ENCODE peak calls at places on chromosome 17, in ten cellular contexts. S is tibial nerve, C is pancreas, E is AG10803, X is fibroblast of pulmonary artery, F is H1, W is fibroblast of villous mesenchyme, J is PC-9, K is fibroblast of mammary gland, O is dorsolateral prefrontal cortex. Y is an unnamed sample.

GRCh38 chr17:2996938-2997670 is 66.3 kb downstream of the OR1D5 start:
- DNase-seq in S (no peak), C (peak), E (no peak), X (no peak), F (no peak), W (no peak), J (no peak), K (no peak), O (no peak), Y (no peak)

GRCh38 chr17:80246266-80246681 is 14.4 kb upstream of the RNF213 start:
- DNase-seq in S (no peak), C (no peak), E (no peak), X (no peak), F (no peak), W (no peak), J (no peak), K (no peak), O (no peak), Y (no peak)

GRCh38 chr17:57724038-57724728 is 20.9 kb downstream of the CCDC182 start:
- DNase-seq in S (no peak), C (no peak), E (no peak), X (no peak), F (no peak), W (no peak), J (no peak), K (no peak), O (no peak), Y (no peak)

GRCh38 chr17:17913695-17914332 is 58.4 kb downstream of the TOM1L2 start:
- DNase-seq in S (peak), C (peak), E (peak), X (peak), F (no peak), W (peak), J (peak), K (peak), O (no peak), Y (peak)

GRCh38 chr17:14318906-14319205 is 18.0 kb downstream of the HS3ST3B1 start:
- DNase-seq in S (no peak), C (no peak), E (no peak), X (no peak), F (no peak), W (no peak), J (no peak), K (no peak), O (no peak), Y (no peak)

GRCh38 chr17:81200695-81201580 is 21.8 kb downstream of the CEP131 start:
- DNase-seq in S (peak), C (peak), E (peak), X (peak), F (no peak), W (peak), J (peak), K (peak), O (peak), Y (peak)

GRCh38 chr17:27082775-27083154 is 211.1 kb upstream of the WSB1 start:
- DNase-seq in S (no peak), C (no peak), E (no peak), X (no peak), F (no peak), W (no peak), J (no peak), K (no peak), O (no peak), Y (no peak)

GRCh38 chr17:36657763-36658490 is 56.5 kb downstream of the MRM1 start:
- DNase-seq in S (no peak), C (no peak), E (no peak), X (peak), F (peak), W (peak), J (peak), K (no peak), O (no peak), Y (no peak)

GRCh38 chr17:45363498-45363897 is 46.7 kb upstream of the MAP3K14 start:
- DNase-seq in S (no peak), C (no peak), E (no peak), X (no peak), F (no peak), W (no peak), J (no peak), K (no peak), O (peak), Y (no peak)

GRCh38 chr17:60717814-60718213 is 40.2 kb downstream of the BCAS3 start:
- DNase-seq in S (no peak), C (no peak), E (no peak), X (no peak), F (peak), W (no peak), J (no peak), K (no peak), O (no peak), Y (no peak)

GRCh38 chr17:44213403-44214229 is 5.9 kb downstream of the UBTF start:
- DNase-seq in S (no peak), C (no peak), E (no peak), X (no peak), F (no peak), W (no peak), J (no peak), K (no peak), O (no peak), Y (no peak)

GRCh38 chr17:63431939-63432804 is 13.9 kb downstream of the CYB561 start:
- DNase-seq in S (no peak), C (no peak), E (no peak), X (peak), F (no peak), W (peak), J (no peak), K (peak), O (no peak), Y (no peak)

GRCh38 chr17:979539-980405 is at the start of gene NXN:
- DNase-seq in S (peak), C (peak), E (peak), X (peak), F (peak), W (peak), J (peak), K (peak), O (peak), Y (peak)

GRCh38 chr17:43940630-43941029 is 1.6 kb downstream of the PPY start:
- DNase-seq in S (no peak), C (no peak), E (peak), X (peak), F (peak), W (peak), J (peak), K (no peak), O (no peak), Y (peak)

GRCh38 chr17:64103751-64104364 is 26.1 kb downstream of the ERN1 start:
- DNase-seq in S (no peak), C (no peak), E (peak), X (peak), F (no peak), W (peak), J (no peak), K (peak), O (no peak), Y (peak)

GRCh38 chr17:34623856-34624766 is 44.7 kb downstream of the TMEM132E start:
- DNase-seq in S (no peak), C (no peak), E (no peak), X (no peak), F (no peak), W (no peak), J (no peak), K (no peak), O (no peak), Y (no peak)

GRCh38 chr17:57534863-57535651 is 210.0 kb downstream of the CCDC182 start:
- DNase-seq in S (no peak), C (peak), E (no peak), X (peak), F (no peak), W (no peak), J (no peak), K (no peak), O (no peak), Y (no peak)

GRCh38 chr17:4307179-4307930 is 43.6 kb upstream of the ANKFY1 start:
- DNase-seq in S (no peak), C (no peak), E (no peak), X (no peak), F (no peak), W (no peak), J (no peak), K (no peak), O (no peak), Y (no peak)

GRCh38 chr17:80989586-80989913 is 2.1 kb upstream of the CHMP6 start:
- DNase-seq in S (no peak), C (no peak), E (no peak), X (no peak), F (no peak), W (no peak), J (no peak), K (no peak), O (no peak), Y (no peak)

GRCh38 chr17:43665038-43665386 is 3.3 kb upstream of the MEOX1 start:
- DNase-seq in S (no peak), C (no peak), E (no peak), X (no peak), F (no peak), W (peak), J (peak), K (no peak), O (no peak), Y (no peak)

DNA sequence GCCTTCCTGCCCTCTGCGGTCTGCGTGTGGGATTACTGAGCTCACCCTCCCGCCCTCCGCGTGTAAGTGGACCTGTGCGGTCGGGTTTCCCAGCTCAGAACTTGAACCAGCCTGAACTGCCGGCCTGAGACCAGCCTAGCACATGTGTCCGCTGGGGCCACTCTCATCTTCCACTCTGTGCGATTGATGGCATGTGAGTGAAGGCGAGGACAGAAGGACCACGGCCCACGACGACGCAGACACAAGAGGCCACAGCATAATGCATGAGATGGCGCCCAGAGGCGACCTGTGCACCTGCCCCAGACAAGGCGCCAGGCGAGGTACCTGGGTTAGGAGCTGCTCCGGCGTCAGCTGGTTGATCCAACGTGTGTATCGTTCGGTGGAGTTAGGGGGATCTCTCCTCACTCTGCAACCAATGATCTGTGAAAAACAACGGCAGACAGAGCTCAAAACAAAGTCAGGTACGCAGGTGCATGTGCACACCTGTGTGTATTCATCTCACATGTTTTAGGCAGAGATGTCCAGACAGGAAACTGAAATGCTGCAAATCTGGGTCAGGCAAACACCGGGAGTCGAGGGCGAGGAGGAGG is 74.5 kb upstream of the METRNL start:
- DNase-seq in S (no peak), C (no peak), E (no peak), X (no peak), F (no peak), W (no peak), J (no peak), K (no peak), O (no peak), Y (no peak)
- TF ChIP-seq CTCF in S (no peak), C (no peak), E (no peak), X (no peak), F (no peak), W (no peak), J (no peak), K (no peak), O (no peak), Y (no peak)

GRCh38 chr17:30234296-30234695 is 1.2 kb downstream of the SLC6A4 start:
- DNase-seq in S (no peak), C (no peak), E (no peak), X (no peak), F (no peak), W (no peak), J (no peak), K (no peak), O (no peak), Y (no peak)
- H3K4me3 ChIP-seq in S (no peak), C (no peak), E (no peak), X (no peak), F (no peak), W (no peak), J (no peak), K (no peak), O (no peak), Y (no peak)

DNA sequence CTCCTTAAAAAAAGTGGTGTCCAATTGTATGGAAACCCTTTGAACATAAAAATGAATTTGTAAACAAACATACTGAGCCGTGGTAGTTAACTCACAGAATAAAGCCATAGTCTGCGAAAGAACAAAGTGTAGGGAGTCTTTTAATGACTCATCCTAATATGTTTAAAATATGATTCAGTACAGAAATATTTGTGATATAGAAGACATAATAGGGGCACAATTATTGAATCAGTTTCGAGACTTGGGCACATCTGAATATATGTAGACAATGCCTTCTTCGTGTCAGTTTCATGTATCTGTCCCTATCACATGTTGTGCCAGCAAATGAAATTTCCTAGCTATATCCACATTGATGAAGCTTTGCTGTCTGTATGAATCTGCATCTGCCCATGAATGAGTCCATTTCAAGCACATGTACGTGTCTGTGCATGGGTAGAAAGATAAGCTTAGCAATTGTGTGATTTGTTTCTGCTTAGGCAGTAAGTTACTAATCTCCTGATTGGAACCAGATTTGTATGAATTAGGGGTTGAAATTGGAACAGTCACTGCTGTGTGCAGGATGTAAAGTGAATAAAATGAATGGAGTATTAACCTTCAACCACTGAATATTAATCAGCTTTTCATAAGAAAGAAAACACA is 112.5 kb upstream of the SOX9 start:
- DNase-seq in S (no peak), C (no peak), E (no peak), X (peak), F (no peak), W (no peak), J (no peak), K (peak), O (no peak), Y (peak)
- TF ChIP-seq CTCF in S (no peak), C (no peak), E (no peak), X (no peak), F (no peak), W (no peak), J (no peak), K (no peak), O (no peak), Y (no peak)

DNA sequence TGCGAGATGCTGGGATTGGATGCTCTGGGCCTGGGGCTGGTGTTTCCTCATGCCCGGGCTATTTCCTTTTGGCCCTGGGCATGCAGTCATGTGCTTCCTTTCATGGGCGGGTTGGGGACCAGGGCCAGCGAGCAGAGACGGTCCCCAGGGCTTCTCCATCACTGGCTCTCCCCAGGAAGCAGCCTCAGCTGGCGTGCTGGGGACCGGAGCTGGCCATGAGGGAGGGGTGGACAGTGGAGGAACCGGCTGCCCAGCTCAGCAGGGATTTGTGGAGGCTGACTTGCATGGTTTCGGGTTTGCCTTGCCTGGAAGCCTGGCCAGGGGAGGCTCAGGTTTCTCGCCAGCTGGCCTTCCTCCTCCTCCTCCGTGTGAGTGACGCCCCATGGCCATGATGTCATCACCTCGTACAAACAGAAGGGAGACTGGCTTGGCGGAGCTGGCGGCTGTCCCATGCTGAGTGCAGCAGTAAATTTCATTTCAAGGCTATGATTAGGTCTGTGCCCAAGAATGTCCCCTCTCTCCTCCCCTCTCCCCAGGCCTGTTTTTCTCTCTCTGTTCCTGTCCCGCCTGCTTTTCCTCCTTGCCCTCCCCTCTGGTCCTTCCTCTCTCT is 8.9 kb upstream of the TIMP2 start:
- DNase-seq in S (peak), C (peak), E (peak), X (peak), F (peak), W (peak), J (peak), K (peak), O (peak), Y (peak)
- H3K4me3 ChIP-seq in S (no peak), C (peak), E (peak), X (peak), F (no peak), W (peak), J (peak), K (peak), O (peak), Y (no peak)

GRCh38 chr17:18993876-18994275 is 10.7 kb downstream of the FAM83G start:
- DNase-seq in S (no peak), C (no peak), E (no peak), X (peak), F (no peak), W (peak), J (no peak), K (no peak), O (no peak), Y (no peak)

GRCh38 chr17:18994626-18995025 is 9.9 kb downstream of the FAM83G start:
- DNase-seq in S (no peak), C (no peak), E (no peak), X (peak), F (no peak), W (peak), J (no peak), K (no peak), O (no peak), Y (no peak)

GRCh38 chr17:18990331-18990730 is 14.2 kb downstream of the FAM83G start:
- DNase-seq in S (no peak), C (no peak), E (no peak), X (no peak), F (no peak), W (no peak), J (no peak), K (no peak), O (no peak), Y (no peak)

GRCh38 chr17:18992454-18993130 is 12.0 kb downstream of the FAM83G start:
- DNase-seq in S (no peak), C (no peak), E (no peak), X (no peak), F (no peak), W (no peak), J (no peak), K (no peak), O (no peak), Y (no peak)

GRCh38 chr17:18991531-18992315 is 12.8 kb downstream of the FAM83G start:
- DNase-seq in S (no peak), C (no peak), E (no peak), X (no peak), F (no peak), W (no peak), J (no peak), K (no peak), O (no peak), Y (no peak)
- TF ChIP-seq CTCF in S (no peak), C (no peak), E (no peak), X (no peak), F (no peak), W (no peak), J (no peak), K (no peak), O (no peak), Y (no peak)

GRCh38 chr17:11738151-11738550 is 139.9 kb downstream of the DNAH9 start:
- DNase-seq in S (no peak), C (no peak), E (no peak), X (no peak), F (no peak), W (no peak), J (no peak), K (no peak), O (no peak), Y (no peak)
- H3K4me3 ChIP-seq in S (no peak), C (no peak), E (no peak), X (no peak), F (no peak), W (no peak), J (no peak), K (no peak), O (no peak), Y (no peak)

DNA sequence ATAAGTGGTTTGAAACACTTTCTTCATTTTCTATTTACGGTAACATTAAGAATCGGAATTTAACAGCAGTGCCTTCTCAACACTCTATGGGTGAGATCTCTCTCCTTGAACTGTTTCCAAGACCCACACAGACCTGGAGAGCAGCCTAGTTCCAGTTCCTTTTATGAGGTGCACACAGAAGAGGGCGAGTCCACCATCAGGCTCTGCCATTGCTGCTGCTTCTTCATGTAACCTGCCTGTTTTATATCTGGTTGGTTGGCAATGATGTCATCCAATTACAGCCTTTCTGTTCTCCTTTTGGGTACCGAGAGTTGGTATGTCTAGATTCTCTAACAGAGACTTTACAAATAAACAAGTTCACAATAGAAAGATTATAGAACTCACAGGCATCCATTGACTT is 225.7 kb downstream of the UTP18 start:
- DNase-seq in S (no peak), C (peak), E (no peak), X (no peak), F (no peak), W (no peak), J (no peak), K (no peak), O (no peak), Y (no peak)
- TF ChIP-seq CTCF in S (no peak), C (no peak), E (no peak), X (no peak), F (no peak), W (no peak), J (no peak), K (no peak), O (no peak), Y (no peak)

GRCh38 chr17:76566988-76567431 is 18.6 kb downstream of the ST6GALNAC2 start:
- DNase-seq in S (no peak), C (no peak), E (no peak), X (no peak), F (no peak), W (no peak), J (no peak), K (no peak), O (no peak), Y (no peak)
- H3K4me3 ChIP-seq in S (no peak), C (no peak), E (no peak), X (no peak), F (no peak), W (no peak), J (no peak), K (no peak), O (no peak), Y (no peak)

Y was measured in epithelial cell of esophagus.